ENCODE peak calls at places on chromosomes 2 and 18, in nine cellular contexts. One of them, this sample, is unnamed.

GRCh38 chr2:143564419-143564818 is 435.2 kb downstream of the ARHGAP15 start:
- DNase-seq in CMK: no peak
- DNase-seq in nephron progenitor cell: no peak
- DNase-seq in activated T-helper 9 cell treated with anti-CD3 and anti-CD28 coated beads, Interleukin-2, amount 50 U/mL, for 16 hours: no peak
- DNase-seq in stimulated activated CD8-positive, alpha-beta memory T cell treated with anti-CD3 and anti-CD28 coated beads, Interleukin-4, amount 100 ng/mL, for 1 hour: no peak
- DNase-seq in left ventricle myocardium inferior: no peak
- DNase-seq in brain microvascular endothelial cell: no peak
- DNase-seq in AG04449: no peak
- DNase-seq in activated T-cell treated with anti-CD3 and anti-CD28 coated beads for 1 hour: no peak
- DNase-seq in this sample: no peak

GRCh38 chr2:36553690-36554089 is 44.3 kb downstream of the FEZ2 start:
- DNase-seq in left ventricle myocardium inferior: no peak
- DNase-seq in AG04449: no peak
- DNase-seq in nephron progenitor cell: no peak
- DNase-seq in CMK: no peak
- DNase-seq in stimulated activated CD8-positive, alpha-beta memory T cell treated with anti-CD3 and anti-CD28 coated beads, Interleukin-4, amount 100 ng/mL, for 1 hour: no peak
- DNase-seq in activated T-helper 9 cell treated with anti-CD3 and anti-CD28 coated beads, Interleukin-2, amount 50 U/mL, for 16 hours: no peak
- DNase-seq in activated T-cell treated with anti-CD3 and anti-CD28 coated beads for 1 hour: no peak
- DNase-seq in brain microvascular endothelial cell: no peak
- DNase-seq in this sample: no peak

GRCh38 chr2:221465776-221466175 is 106.3 kb downstream of the EPHA4 start:
- DNase-seq in CMK: peak; percentile 20
- DNase-seq in activated T-helper 9 cell treated with anti-CD3 and anti-CD28 coated beads, Interleukin-2, amount 50 U/mL, for 16 hours: no peak
- DNase-seq in nephron progenitor cell: no peak
- DNase-seq in activated T-cell treated with anti-CD3 and anti-CD28 coated beads for 1 hour: no peak
- DNase-seq in brain microvascular endothelial cell: no peak
- DNase-seq in AG04449: no peak
- DNase-seq in stimulated activated CD8-positive, alpha-beta memory T cell treated with anti-CD3 and anti-CD28 coated beads, Interleukin-4, amount 100 ng/mL, for 1 hour: no peak
- DNase-seq in left ventricle myocardium inferior: no peak
- DNase-seq in this sample: no peak

GRCh38 chr2:175027755-175028154 is 22.6 kb upstream of the CHN1 start:
- DNase-seq in left ventricle myocardium inferior: no peak
- DNase-seq in brain microvascular endothelial cell: no peak
- DNase-seq in activated T-helper 9 cell treated with anti-CD3 and anti-CD28 coated beads, Interleukin-2, amount 50 U/mL, for 16 hours: no peak
- DNase-seq in AG04449: no peak
- DNase-seq in activated T-cell treated with anti-CD3 and anti-CD28 coated beads for 1 hour: no peak
- DNase-seq in stimulated activated CD8-positive, alpha-beta memory T cell treated with anti-CD3 and anti-CD28 coated beads, Interleukin-4, amount 100 ng/mL, for 1 hour: no peak
- DNase-seq in nephron progenitor cell: no peak
- DNase-seq in CMK: no peak
- DNase-seq in this sample: no peak

GRCh38 chr2:122209377-122209776 is 453.9 kb downstream of the TSN start:
- DNase-seq in stimulated activated CD8-positive, alpha-beta memory T cell treated with anti-CD3 and anti-CD28 coated beads, Interleukin-4, amount 100 ng/mL, for 1 hour: no peak
- DNase-seq in AG04449: no peak
- DNase-seq in activated T-cell treated with anti-CD3 and anti-CD28 coated beads for 1 hour: no peak
- DNase-seq in CMK: no peak
- DNase-seq in left ventricle myocardium inferior: no peak
- DNase-seq in activated T-helper 9 cell treated with anti-CD3 and anti-CD28 coated beads, Interleukin-2, amount 50 U/mL, for 16 hours: no peak
- DNase-seq in nephron progenitor cell: no peak
- DNase-seq in brain microvascular endothelial cell: no peak
- DNase-seq in this sample: no peak

GRCh38 chr2:122639721-122640120 is 884.3 kb downstream of the TSN start:
- DNase-seq in CMK: no peak
- DNase-seq in brain microvascular endothelial cell: no peak
- DNase-seq in AG04449: no peak
- DNase-seq in nephron progenitor cell: no peak
- DNase-seq in left ventricle myocardium inferior: no peak
- DNase-seq in activated T-helper 9 cell treated with anti-CD3 and anti-CD28 coated beads, Interleukin-2, amount 50 U/mL, for 16 hours: no peak
- DNase-seq in stimulated activated CD8-positive, alpha-beta memory T cell treated with anti-CD3 and anti-CD28 coated beads, Interleukin-4, amount 100 ng/mL, for 1 hour: no peak
- DNase-seq in activated T-cell treated with anti-CD3 and anti-CD28 coated beads for 1 hour: no peak
- DNase-seq in this sample: no peak

GRCh38 chr2:164430166-164430783 is 191.0 kb downstream of the GRB14 start:
- DNase-seq in stimulated activated CD8-positive, alpha-beta memory T cell treated with anti-CD3 and anti-CD28 coated beads, Interleukin-4, amount 100 ng/mL, for 1 hour: no peak
- DNase-seq in left ventricle myocardium inferior: no peak
- DNase-seq in CMK: no peak
- DNase-seq in brain microvascular endothelial cell: peak; percentile 46
- DNase-seq in nephron progenitor cell: peak; percentile 23
- DNase-seq in activated T-helper 9 cell treated with anti-CD3 and anti-CD28 coated beads, Interleukin-2, amount 50 U/mL, for 16 hours: no peak
- DNase-seq in activated T-cell treated with anti-CD3 and anti-CD28 coated beads for 1 hour: no peak
- DNase-seq in AG04449: peak; percentile 0
- DNase-seq in this sample: no peak

GRCh38 chr2:46812381-46813024 is 103.1 kb downstream of the MCFD2 start:
- DNase-seq in activated T-helper 9 cell treated with anti-CD3 and anti-CD28 coated beads, Interleukin-2, amount 50 U/mL, for 16 hours: no peak
- DNase-seq in CMK: no peak
- DNase-seq in nephron progenitor cell: no peak
- DNase-seq in brain microvascular endothelial cell: peak; percentile 70
- DNase-seq in activated T-cell treated with anti-CD3 and anti-CD28 coated beads for 1 hour: no peak
- DNase-seq in stimulated activated CD8-positive, alpha-beta memory T cell treated with anti-CD3 and anti-CD28 coated beads, Interleukin-4, amount 100 ng/mL, for 1 hour: no peak
- DNase-seq in left ventricle myocardium inferior: peak; percentile 73
- DNase-seq in AG04449: peak; percentile 75
- DNase-seq in this sample: no peak

GRCh38 chr2:86323273-86323672 is 14.2 kb downstream of the REEP1 start:
- DNase-seq in brain microvascular endothelial cell: no peak
- DNase-seq in left ventricle myocardium inferior: no peak
- DNase-seq in nephron progenitor cell: no peak
- DNase-seq in activated T-helper 9 cell treated with anti-CD3 and anti-CD28 coated beads, Interleukin-2, amount 50 U/mL, for 16 hours: no peak
- DNase-seq in stimulated activated CD8-positive, alpha-beta memory T cell treated with anti-CD3 and anti-CD28 coated beads, Interleukin-4, amount 100 ng/mL, for 1 hour: no peak
- DNase-seq in AG04449: no peak
- DNase-seq in CMK: no peak
- DNase-seq in activated T-cell treated with anti-CD3 and anti-CD28 coated beads for 1 hour: no peak
- DNase-seq in this sample: no peak

GRCh38 chr2:45745231-45745630 is 93.8 kb downstream of the PRKCE start:
- DNase-seq in stimulated activated CD8-positive, alpha-beta memory T cell treated with anti-CD3 and anti-CD28 coated beads, Interleukin-4, amount 100 ng/mL, for 1 hour: no peak
- DNase-seq in left ventricle myocardium inferior: no peak
- DNase-seq in CMK: no peak
- DNase-seq in brain microvascular endothelial cell: no peak
- DNase-seq in activated T-helper 9 cell treated with anti-CD3 and anti-CD28 coated beads, Interleukin-2, amount 50 U/mL, for 16 hours: no peak
- DNase-seq in activated T-cell treated with anti-CD3 and anti-CD28 coated beads for 1 hour: no peak
- DNase-seq in nephron progenitor cell: no peak
- DNase-seq in AG04449: no peak
- DNase-seq in this sample: no peak

GRCh38 chr2:109513749-109514588 is 99.8 kb downstream of the SEPTIN10 start:
- DNase-seq in nephron progenitor cell: peak; percentile 24
- DNase-seq in left ventricle myocardium inferior: no peak
- DNase-seq in CMK: no peak
- DNase-seq in activated T-cell treated with anti-CD3 and anti-CD28 coated beads for 1 hour: no peak
- DNase-seq in activated T-helper 9 cell treated with anti-CD3 and anti-CD28 coated beads, Interleukin-2, amount 50 U/mL, for 16 hours: no peak
- DNase-seq in stimulated activated CD8-positive, alpha-beta memory T cell treated with anti-CD3 and anti-CD28 coated beads, Interleukin-4, amount 100 ng/mL, for 1 hour: no peak
- DNase-seq in brain microvascular endothelial cell: peak; percentile 86
- DNase-seq in AG04449: peak; percentile 76
- DNase-seq in this sample: no peak

GRCh38 chr18:50947899-50948298 is 19.9 kb upstream of the ELAC1 start:
- DNase-seq in AG04449: no peak
- DNase-seq in brain microvascular endothelial cell: no peak
- DNase-seq in activated T-cell treated with anti-CD3 and anti-CD28 coated beads for 1 hour: no peak
- DNase-seq in activated T-helper 9 cell treated with anti-CD3 and anti-CD28 coated beads, Interleukin-2, amount 50 U/mL, for 16 hours: no peak
- DNase-seq in nephron progenitor cell: no peak
- DNase-seq in CMK: no peak
- DNase-seq in left ventricle myocardium inferior: no peak
- DNase-seq in stimulated activated CD8-positive, alpha-beta memory T cell treated with anti-CD3 and anti-CD28 coated beads, Interleukin-4, amount 100 ng/mL, for 1 hour: no peak
- DNase-seq in this sample: no peak

GRCh38 chr2:6103949-6104348 is 411.8 kb downstream of the SOX11 start:
- DNase-seq in nephron progenitor cell: no peak
- DNase-seq in CMK: no peak
- DNase-seq in stimulated activated CD8-positive, alpha-beta memory T cell treated with anti-CD3 and anti-CD28 coated beads, Interleukin-4, amount 100 ng/mL, for 1 hour: no peak
- DNase-seq in left ventricle myocardium inferior: no peak
- DNase-seq in activated T-helper 9 cell treated with anti-CD3 and anti-CD28 coated beads, Interleukin-2, amount 50 U/mL, for 16 hours: no peak
- DNase-seq in activated T-cell treated with anti-CD3 and anti-CD28 coated beads for 1 hour: no peak
- DNase-seq in AG04449: no peak
- DNase-seq in brain microvascular endothelial cell: no peak
- DNase-seq in this sample: no peak

GRCh38 chr2:224956706-224957105 is 85.6 kb downstream of the DOCK10 start:
- DNase-seq in brain microvascular endothelial cell: no peak
- DNase-seq in left ventricle myocardium inferior: no peak
- DNase-seq in stimulated activated CD8-positive, alpha-beta memory T cell treated with anti-CD3 and anti-CD28 coated beads, Interleukin-4, amount 100 ng/mL, for 1 hour: no peak
- DNase-seq in activated T-cell treated with anti-CD3 and anti-CD28 coated beads for 1 hour: no peak
- DNase-seq in activated T-helper 9 cell treated with anti-CD3 and anti-CD28 coated beads, Interleukin-2, amount 50 U/mL, for 16 hours: no peak
- DNase-seq in CMK: no peak
- DNase-seq in AG04449: no peak
- DNase-seq in nephron progenitor cell: no peak
- DNase-seq in this sample: no peak

GRCh38 chr18:23313379-23313778 is 139.7 kb upstream of the RIOK3 start:
- DNase-seq in activated T-helper 9 cell treated with anti-CD3 and anti-CD28 coated beads, Interleukin-2, amount 50 U/mL, for 16 hours: no peak
- DNase-seq in AG04449: no peak
- DNase-seq in CMK: no peak
- DNase-seq in left ventricle myocardium inferior: no peak
- DNase-seq in brain microvascular endothelial cell: no peak
- DNase-seq in stimulated activated CD8-positive, alpha-beta memory T cell treated with anti-CD3 and anti-CD28 coated beads, Interleukin-4, amount 100 ng/mL, for 1 hour: no peak
- DNase-seq in activated T-cell treated with anti-CD3 and anti-CD28 coated beads for 1 hour: no peak
- DNase-seq in nephron progenitor cell: no peak
- DNase-seq in this sample: no peak

This sample was measured in activated T-helper 1 cell treated with Interleukin-2 at 50 U/mL for 16 hours.